ENCODE peak calls at places on chromosomes 3 and 15, in five cellular contexts. One of them, this sample, is unnamed.

GRCh38 chr3:151016421-151016820 is 43.9 kb upstream of the CLRN1 start:
- DNase-seq in astrocyte: peak; percentile 19
- DNase-seq in breast epithelium: no peak
- DNase-seq in CD8-positive, alpha-beta T cell: no peak
- DNase-seq in HCT116: no peak
- DNase-seq in this sample: no peak

GRCh38 chr15:100651253-100651652 is 48.9 kb downstream of the ASB7 start:
- DNase-seq in breast epithelium: no peak
- DNase-seq in HCT116: no peak
- DNase-seq in astrocyte: no peak
- DNase-seq in CD8-positive, alpha-beta T cell: no peak
- DNase-seq in this sample: no peak

GRCh38 chr15:67955256-67955655 is 98.9 kb upstream of the PIAS1 start:
- DNase-seq in CD8-positive, alpha-beta T cell: no peak
- DNase-seq in breast epithelium: no peak
- DNase-seq in astrocyte: no peak
- DNase-seq in HCT116: no peak
- DNase-seq in this sample: no peak

GRCh38 chr15:90837052-90837621 is 31.3 kb upstream of the FURIN start:
- DNase-seq in astrocyte: no peak
- DNase-seq in HCT116: no peak
- DNase-seq in CD8-positive, alpha-beta T cell: no peak
- DNase-seq in breast epithelium: no peak
- DNase-seq in this sample: no peak

GRCh38 chr3:133871368-133872090 is 24.2 kb downstream of the RAB6B start:
- DNase-seq in breast epithelium: no peak
- DNase-seq in HCT116: no peak
- DNase-seq in astrocyte: no peak
- DNase-seq in CD8-positive, alpha-beta T cell: no peak
- DNase-seq in this sample: no peak

GRCh38 chr3:144763878-144764454 is 792.3 kb downstream of the DIPK2A start:
- DNase-seq in HCT116: no peak
- DNase-seq in breast epithelium: no peak
- DNase-seq in CD8-positive, alpha-beta T cell: no peak
- DNase-seq in astrocyte: no peak
- DNase-seq in this sample: no peak

GRCh38 chr3:127049390-127049789 is 66.5 kb downstream of the PLXNA1 start:
- DNase-seq in breast epithelium: no peak
- DNase-seq in astrocyte: no peak
- DNase-seq in CD8-positive, alpha-beta T cell: no peak
- DNase-seq in HCT116: no peak
- DNase-seq in this sample: no peak

GRCh38 chr15:99249270-99249817 is at the start of gene TTC23:
- DNase-seq in HCT116: peak; percentile 85
- DNase-seq in breast epithelium: peak; percentile 29
- DNase-seq in astrocyte: peak; percentile 90
- DNase-seq in CD8-positive, alpha-beta T cell: no peak
- DNase-seq in this sample: no peak

GRCh38 chr15:48566669-48567068 is 78.8 kb downstream of the FBN1 start:
- DNase-seq in HCT116: no peak
- DNase-seq in breast epithelium: no peak
- DNase-seq in astrocyte: peak; percentile 72
- DNase-seq in CD8-positive, alpha-beta T cell: no peak
- DNase-seq in this sample: no peak

GRCh38 chr3:156661158-156661557 is 13.2 kb upstream of the TIPARP start:
- DNase-seq in breast epithelium: no peak
- DNase-seq in HCT116: no peak
- DNase-seq in astrocyte: no peak
- DNase-seq in CD8-positive, alpha-beta T cell: no peak
- DNase-seq in this sample: no peak

GRCh38 chr3:52498134-52499054 is 3.3 kb downstream of the STAB1 start:
- DNase-seq in HCT116: no peak
- DNase-seq in astrocyte: peak; percentile 76
- DNase-seq in breast epithelium: peak; percentile 39
- DNase-seq in CD8-positive, alpha-beta T cell: no peak
- DNase-seq in this sample: peak; percentile 80

GRCh38 chr3:48546203-48546829 is 10.3 kb downstream of the PFKFB4 start:
- DNase-seq in breast epithelium: no peak
- DNase-seq in astrocyte: no peak
- DNase-seq in CD8-positive, alpha-beta T cell: no peak
- DNase-seq in HCT116: no peak
- DNase-seq in this sample: no peak

GRCh38 chr3:84600703-84601225 is 358.0 kb upstream of the CADM2 start:
- DNase-seq in CD8-positive, alpha-beta T cell: no peak
- DNase-seq in breast epithelium: no peak
- DNase-seq in HCT116: no peak
- DNase-seq in astrocyte: no peak
- DNase-seq in this sample: no peak

GRCh38 chr3:140093742-140094141 is 158.8 kb downstream of the CLSTN2 start:
- DNase-seq in breast epithelium: no peak
- DNase-seq in CD8-positive, alpha-beta T cell: no peak
- DNase-seq in HCT116: peak; percentile 4
- DNase-seq in astrocyte: peak; percentile 84
- DNase-seq in this sample: no peak

GRCh38 chr3:18586076-18586475 is 160.9 kb upstream of the SATB1 start:
- DNase-seq in astrocyte: no peak
- DNase-seq in CD8-positive, alpha-beta T cell: no peak
- DNase-seq in HCT116: no peak
- DNase-seq in breast epithelium: no peak
- DNase-seq in this sample: no peak

GRCh38 chr3:86168512-86168911 is 822.4 kb downstream of the VGLL3 start:
- DNase-seq in CD8-positive, alpha-beta T cell: no peak
- DNase-seq in breast epithelium: no peak
- DNase-seq in HCT116: no peak
- DNase-seq in astrocyte: no peak
- DNase-seq in this sample: no peak

GRCh38 chr15:74036271-74037170 is 42.0 kb downstream of the PML start:
- DNase-seq in astrocyte: peak; percentile 22
- DNase-seq in breast epithelium: no peak
- DNase-seq in CD8-positive, alpha-beta T cell: no peak
- DNase-seq in HCT116: peak; percentile 22
- DNase-seq in this sample: peak; percentile 60

GRCh38 chr15:37819191-37819590 is 115.2 kb upstream of the TMCO5A start:
- DNase-seq in astrocyte: peak; percentile 59
- DNase-seq in breast epithelium: no peak
- DNase-seq in CD8-positive, alpha-beta T cell: no peak
- DNase-seq in HCT116: no peak
- DNase-seq in this sample: no peak

GRCh38 chr3:54426431-54426830 is 304.1 kb downstream of the CACNA2D3 start:
- DNase-seq in HCT116: no peak
- DNase-seq in breast epithelium: no peak
- DNase-seq in astrocyte: peak; percentile 4
- DNase-seq in CD8-positive, alpha-beta T cell: no peak
- DNase-seq in this sample: no peak

GRCh38 chr15:53586815-53587214 is 172.6 kb downstream of the WDR72 start:
- DNase-seq in CD8-positive, alpha-beta T cell: no peak
- DNase-seq in astrocyte: no peak
- DNase-seq in breast epithelium: no peak
- DNase-seq in HCT116: peak; percentile 28
- DNase-seq in this sample: peak; percentile 40

GRCh38 chr3:127492426-127492825 is 98.1 kb downstream of the TPRA1 start:
- DNase-seq in HCT116: no peak
- DNase-seq in breast epithelium: no peak
- DNase-seq in CD8-positive, alpha-beta T cell: no peak
- DNase-seq in astrocyte: no peak
- DNase-seq in this sample: no peak

GRCh38 chr3:98697225-98697624 is 65.9 kb upstream of the ST3GAL6 start:
- DNase-seq in CD8-positive, alpha-beta T cell: no peak
- DNase-seq in HCT116: no peak
- DNase-seq in breast epithelium: no peak
- DNase-seq in astrocyte: no peak
- DNase-seq in this sample: no peak

GRCh38 chr3:61505197-61505596 is 56.2 kb upstream of the PTPRG start:
- DNase-seq in HCT116: no peak
- DNase-seq in breast epithelium: no peak
- DNase-seq in CD8-positive, alpha-beta T cell: no peak
- DNase-seq in astrocyte: no peak
- DNase-seq in this sample: no peak

GRCh38 chr15:57380854-57381253 is 4.5 kb downstream of the CGNL1 start:
- DNase-seq in astrocyte: no peak
- DNase-seq in CD8-positive, alpha-beta T cell: no peak
- DNase-seq in HCT116: no peak
- DNase-seq in breast epithelium: no peak
- DNase-seq in this sample: no peak

GRCh38 chr3:109927726-109928125 is 590.4 kb upstream of the DPPA4 start:
- DNase-seq in breast epithelium: no peak
- DNase-seq in CD8-positive, alpha-beta T cell: no peak
- DNase-seq in astrocyte: no peak
- DNase-seq in HCT116: no peak
- DNase-seq in this sample: no peak

GRCh38 chr3:151135548-151136337 is 50.3 kb downstream of the MED12L start:
- DNase-seq in CD8-positive, alpha-beta T cell: peak; percentile 50
- DNase-seq in breast epithelium: no peak
- DNase-seq in astrocyte: no peak
- DNase-seq in HCT116: no peak
- DNase-seq in this sample: peak; percentile 72

GRCh38 chr3:71436337-71436736 is 147.2 kb downstream of the FOXP1 start:
- DNase-seq in HCT116: no peak
- DNase-seq in breast epithelium: no peak
- DNase-seq in CD8-positive, alpha-beta T cell: no peak
- DNase-seq in astrocyte: peak; percentile 55
- DNase-seq in this sample: no peak

GRCh38 chr15:64775551-64776401 is at the start of gene RBPMS2:
- DNase-seq in CD8-positive, alpha-beta T cell: no peak
- DNase-seq in HCT116: no peak
- DNase-seq in astrocyte: no peak
- DNase-seq in breast epithelium: no peak
- DNase-seq in this sample: no peak

GRCh38 chr3:50195501-50196252 is 4.3 kb downstream of the GNAT1 start:
- DNase-seq in breast epithelium: no peak
- DNase-seq in CD8-positive, alpha-beta T cell: no peak
- DNase-seq in astrocyte: no peak
- DNase-seq in HCT116: no peak
- DNase-seq in this sample: no peak

GRCh38 chr3:20462226-20462625 is 276.2 kb upstream of the SGO1 start:
- DNase-seq in astrocyte: peak; percentile 1
- DNase-seq in breast epithelium: no peak
- DNase-seq in CD8-positive, alpha-beta T cell: no peak
- DNase-seq in HCT116: no peak
- DNase-seq in this sample: no peak

GRCh38 chr15:34279341-34279740 is 54.5 kb downstream of the EMC4 start:
- DNase-seq in HCT116: no peak
- DNase-seq in CD8-positive, alpha-beta T cell: no peak
- DNase-seq in breast epithelium: no peak
- DNase-seq in astrocyte: no peak
- DNase-seq in this sample: no peak

GRCh38 chr3:114566162-114566755 is 272.4 kb downstream of the TIGIT start:
- DNase-seq in astrocyte: no peak
- DNase-seq in HCT116: no peak
- DNase-seq in CD8-positive, alpha-beta T cell: no peak
- DNase-seq in breast epithelium: no peak
- DNase-seq in this sample: no peak

GRCh38 chr3:9014189-9014588 is 50.9 kb upstream of the RAD18 start:
- DNase-seq in CD8-positive, alpha-beta T cell: no peak
- DNase-seq in astrocyte: no peak
- DNase-seq in HCT116: no peak
- DNase-seq in breast epithelium: no peak
- DNase-seq in this sample: no peak
- TF ChIP-seq CTCF in CD8-positive, alpha-beta T cell: no peak
- TF ChIP-seq CTCF in astrocyte: no peak
- TF ChIP-seq CTCF in HCT116: no peak
- TF ChIP-seq CTCF in breast epithelium: no peak
- TF ChIP-seq CTCF in this sample: no peak

GRCh38 chr15:59281699-59282098 is 75.1 kb downstream of the LDHAL6B start:
- DNase-seq in CD8-positive, alpha-beta T cell: no peak
- DNase-seq in astrocyte: no peak
- DNase-seq in breast epithelium: no peak
- DNase-seq in HCT116: no peak
- DNase-seq in this sample: no peak
- H3K4me1 ChIP-seq in CD8-positive, alpha-beta T cell: no peaks in the 10 kb centered on the region
- H3K4me1 ChIP-seq in astrocyte: peaks cover 6% of the 10 kb centered on the region
- H3K4me1 ChIP-seq in breast epithelium: no peaks in the 10 kb centered on the region
- H3K4me1 ChIP-seq in HCT116: peaks cover 99% of the 10 kb centered on the region
- H3K4me1 ChIP-seq in this sample: no peaks in the 10 kb centered on the region

GRCh38 chr15:66186049-66186825 is 67.3 kb downstream of the MEGF11 start:
- DNase-seq in CD8-positive, alpha-beta T cell: no peak
- DNase-seq in HCT116: no peak
- DNase-seq in astrocyte: peak; percentile 21
- DNase-seq in breast epithelium: no peak
- DNase-seq in this sample: no peak

GRCh38 chr15:66184936-66185790 is 68.4 kb downstream of the MEGF11 start:
- DNase-seq in breast epithelium: no peak
- DNase-seq in HCT116: no peak
- DNase-seq in CD8-positive, alpha-beta T cell: no peak
- DNase-seq in astrocyte: no peak
- DNase-seq in this sample: no peak

GRCh38 chr15:66189291-66189690 is 64.3 kb downstream of the MEGF11 start:
- DNase-seq in HCT116: no peak
- DNase-seq in CD8-positive, alpha-beta T cell: no peak
- DNase-seq in breast epithelium: no peak
- DNase-seq in astrocyte: no peak
- DNase-seq in this sample: no peak

GRCh38 chr15:66187271-66187670 is 66.3 kb downstream of the MEGF11 start:
- DNase-seq in CD8-positive, alpha-beta T cell: no peak
- DNase-seq in breast epithelium: no peak
- DNase-seq in HCT116: no peak
- DNase-seq in astrocyte: no peak
- DNase-seq in this sample: no peak

DNA sequence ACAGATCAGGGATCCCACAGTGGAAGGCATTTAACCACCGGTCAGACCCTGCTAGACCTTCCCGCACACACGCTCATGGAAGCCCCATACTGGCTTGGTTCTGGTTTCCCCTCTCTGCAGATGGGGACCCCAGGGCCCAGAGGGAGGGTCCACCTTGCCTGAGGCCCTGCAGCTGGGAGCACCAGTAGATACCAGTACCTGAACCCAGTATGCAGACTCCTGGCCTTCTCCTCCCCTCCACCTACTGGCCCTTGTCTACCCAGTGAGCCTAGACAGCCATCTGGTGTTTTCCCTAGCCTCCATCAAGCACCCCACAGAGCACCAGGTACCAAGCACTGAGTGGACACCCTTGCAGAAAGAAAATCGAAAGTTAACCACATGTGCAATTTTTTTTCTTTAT is 65.1 kb downstream of the MEGF11 start:
- DNase-seq in astrocyte: no peak
- DNase-seq in breast epithelium: no peak
- DNase-seq in HCT116: no peak
- DNase-seq in CD8-positive, alpha-beta T cell: no peak
- DNase-seq in this sample: no peak
- TF ChIP-seq CTCF in astrocyte: no peak
- TF ChIP-seq CTCF in breast epithelium: no peak
- TF ChIP-seq CTCF in HCT116: no peak
- TF ChIP-seq CTCF in CD8-positive, alpha-beta T cell: no peak
- TF ChIP-seq CTCF in this sample: no peak

GRCh38 chr3:66443404-66443803 is 57.4 kb downstream of the LRIG1 start:
- DNase-seq in astrocyte: no peak
- DNase-seq in breast epithelium: no peak
- DNase-seq in CD8-positive, alpha-beta T cell: no peak
- DNase-seq in HCT116: no peak
- DNase-seq in this sample: no peak
- H3K4me1 ChIP-seq in astrocyte: peaks cover 41% of the 10 kb centered on the region
- H3K4me1 ChIP-seq in breast epithelium: peaks cover 8% of the 10 kb centered on the region
- H3K4me1 ChIP-seq in CD8-positive, alpha-beta T cell: peaks cover 4% of the 10 kb centered on the region
- H3K4me1 ChIP-seq in HCT116: no peaks in the 10 kb centered on the region
- H3K4me1 ChIP-seq in this sample: peaks cover 32% of the 10 kb centered on the region

This sample was measured in lower lobe of right lung.